ENCODE peak calls at places on chromosome 17, in five cellular contexts. P, W, F, V and B are unnamed samples.

GRCh38 chr17:16354585-16354984 is 1.3 kb upstream of the CENPV start:
- DNase-seq in P (no peak), W (no peak), F (no peak), V (no peak), B (no peak)

GRCh38 chr17:7261377-7262191 is 694 bp downstream of the CLDN7 start:
- DNase-seq in P (no peak), W (no peak), F (no peak), V (no peak), B (no peak)

GRCh38 chr17:80643700-80644099 is 99.1 kb downstream of the RPTOR start:
- DNase-seq in P (no peak), W (no peak), F (no peak), V (no peak), B (no peak)

GRCh38 chr17:39754958-39755549 is 17.3 kb downstream of the GRB7 start:
- DNase-seq in P (peak; percentile 35), W (peak; percentile 13), F (no peak), V (no peak), B (no peak)

GRCh38 chr17:40070895-40071719 is 8.3 kb downstream of the THRA start:
- DNase-seq in P (peak; percentile 88), W (no peak), F (no peak), V (no peak), B (no peak)

GRCh38 chr17:72879877-72880276 is 212.6 kb downstream of the SLC39A11 start:
- DNase-seq in P (no peak), W (no peak), F (no peak), V (no peak), B (no peak)

GRCh38 chr17:67636312-67636711 is 81.4 kb upstream of the NOL11 start:
- DNase-seq in P (no peak), W (no peak), F (no peak), V (no peak), B (no peak)

GRCh38 chr17:10357768-10358167 is 15.0 kb downstream of the MYH13 start:
- DNase-seq in P (no peak), W (no peak), F (no peak), V (no peak), B (no peak)

GRCh38 chr17:36188891-36189306 is 7.7 kb downstream of the CCL3L1 start:
- DNase-seq in P (peak; percentile 45), W (no peak), F (no peak), V (peak; percentile 100), B (no peak)

GRCh38 chr17:60139438-60140285 is 10.1 kb upstream of the CA4 start:
- DNase-seq in P (peak; percentile 75), W (peak; percentile 69), F (peak; percentile 44), V (no peak), B (peak; percentile 55)

GRCh38 chr17:58337600-58338453 is 9.2 kb upstream of the TSPOAP1 start:
- DNase-seq in P (peak; percentile 85), W (peak; percentile 97), F (peak; percentile 91), V (peak; percentile 97), B (peak; percentile 94)

GRCh38 chr17:40722146-40722720 is 18.7 kb upstream of the KRT24 start:
- DNase-seq in P (no peak), W (peak; percentile 25), F (peak; percentile 46), V (no peak), B (no peak)

GRCh38 chr17:65430209-65430833 is 131.1 kb downstream of the AXIN2 start:
- DNase-seq in P (no peak), W (no peak), F (no peak), V (no peak), B (no peak)

GRCh38 chr17:7229504-7229903 is 4.8 kb downstream of the DVL2 start:
- DNase-seq in P (no peak), W (no peak), F (no peak), V (no peak), B (no peak)